ENCODE peak calls at places on chromosomes 16 and 17, in five cellular contexts. One of them, this sample, is unnamed.

GRCh38 chr17:74089869-74090464 is 113.5 kb upstream of the RPL38 start:
- DNase-seq in AG04450: no peak
- DNase-seq in fibroblast of lung: peak; percentile 20
- DNase-seq in Caco-2: peak; percentile 52
- DNase-seq in NB4: peak; percentile 75
- DNase-seq in this sample: peak; percentile 10

GRCh38 chr17:72187544-72187943 is 66.7 kb downstream of the SOX9 start:
- DNase-seq in AG04450: no peak
- DNase-seq in fibroblast of lung: peak; percentile 65
- DNase-seq in Caco-2: no peak
- DNase-seq in NB4: no peak
- DNase-seq in this sample: peak; percentile 80

GRCh38 chr16:66902648-66903543 is 15.8 kb downstream of the CDH16 start:
- DNase-seq in AG04450: no peak
- DNase-seq in fibroblast of lung: no peak
- DNase-seq in Caco-2: no peak
- DNase-seq in NB4: no peak
- DNase-seq in this sample: no peak

GRCh38 chr16:88733630-88734360 is 27.5 kb downstream of the CTU2 start:
- DNase-seq in AG04450: no peak
- DNase-seq in fibroblast of lung: no peak
- DNase-seq in Caco-2: no peak
- DNase-seq in NB4: no peak
- DNase-seq in this sample: no peak

GRCh38 chr16:17283022-17283421 is 187.7 kb downstream of the XYLT1 start:
- DNase-seq in AG04450: no peak
- DNase-seq in fibroblast of lung: no peak
- DNase-seq in Caco-2: no peak
- DNase-seq in NB4: no peak
- DNase-seq in this sample: no peak

GRCh38 chr17:44919885-44920564 is 4.7 kb upstream of the GFAP start:
- DNase-seq in AG04450: peak; percentile 55
- DNase-seq in fibroblast of lung: peak; percentile 70
- DNase-seq in Caco-2: peak; percentile 84
- DNase-seq in NB4: peak; percentile 84
- DNase-seq in this sample: peak; percentile 87

GRCh38 chr17:72360386-72360940 is 239.6 kb downstream of the SOX9 start:
- DNase-seq in AG04450: no peak
- DNase-seq in fibroblast of lung: no peak
- DNase-seq in Caco-2: no peak
- DNase-seq in NB4: no peak
- DNase-seq in this sample: no peak

GRCh38 chr17:35001549-35001948 is 21.2 kb downstream of the LIG3 start:
- DNase-seq in AG04450: no peak
- DNase-seq in fibroblast of lung: no peak
- DNase-seq in Caco-2: no peak
- DNase-seq in NB4: no peak
- DNase-seq in this sample: peak; percentile 27

GRCh38 chr16:50618238-50618918 is 62.7 kb downstream of the SNX20 start:
- DNase-seq in AG04450: no peak
- DNase-seq in fibroblast of lung: no peak
- DNase-seq in Caco-2: no peak
- DNase-seq in NB4: no peak
- DNase-seq in this sample: no peak

GRCh38 chr17:80109066-80109618 is 7.8 kb downstream of the GAA start:
- DNase-seq in AG04450: no peak
- DNase-seq in fibroblast of lung: no peak
- DNase-seq in Caco-2: no peak
- DNase-seq in NB4: no peak
- DNase-seq in this sample: no peak

GRCh38 chr17:39641119-39641496 is 4.2 kb downstream of the STARD3 start:
- DNase-seq in AG04450: no peak
- DNase-seq in fibroblast of lung: no peak
- DNase-seq in Caco-2: no peak
- DNase-seq in NB4: no peak
- DNase-seq in this sample: no peak

GRCh38 chr16:22141746-22142145 is 20.6 kb upstream of the SDR42E2 start:
- DNase-seq in AG04450: no peak
- DNase-seq in fibroblast of lung: no peak
- DNase-seq in Caco-2: no peak
- DNase-seq in NB4: peak; percentile 39
- DNase-seq in this sample: peak; percentile 55

GRCh38 chr16:61313931-61314330 is 722.3 kb downstream of the CDH8 start:
- DNase-seq in AG04450: no peak
- DNase-seq in fibroblast of lung: no peak
- DNase-seq in Caco-2: no peak
- DNase-seq in NB4: no peak
- DNase-seq in this sample: peak; percentile 40

GRCh38 chr16:81408409-81408950 is 36.1 kb upstream of the CMIP start:
- DNase-seq in AG04450: no peak
- DNase-seq in fibroblast of lung: no peak
- DNase-seq in Caco-2: no peak
- DNase-seq in NB4: no peak
- DNase-seq in this sample: no peak

GRCh38 chr17:58468944-58469343 is 19.3 kb downstream of the HSF5 start:
- DNase-seq in AG04450: no peak
- DNase-seq in fibroblast of lung: no peak
- DNase-seq in Caco-2: no peak
- DNase-seq in NB4: no peak
- DNase-seq in this sample: no peak

GRCh38 chr16:86118467-86119307 is 219.7 kb downstream of the IRF8 start:
- DNase-seq in AG04450: no peak
- DNase-seq in fibroblast of lung: peak; percentile 8
- DNase-seq in Caco-2: no peak
- DNase-seq in NB4: no peak
- DNase-seq in this sample: no peak

GRCh38 chr16:2966043-2966802 is 2.1 kb downstream of the KREMEN2 start:
- DNase-seq in AG04450: no peak
- DNase-seq in fibroblast of lung: no peak
- DNase-seq in Caco-2: no peak
- DNase-seq in NB4: no peak
- DNase-seq in this sample: no peak

GRCh38 chr17:40554646-40555295 is 10.5 kb downstream of the CCR7 start:
- DNase-seq in AG04450: no peak
- DNase-seq in fibroblast of lung: no peak
- DNase-seq in Caco-2: peak; percentile 19
- DNase-seq in NB4: no peak
- DNase-seq in this sample: no peak

GRCh38 chr17:50459756-50460155 is 8.9 kb downstream of the CHAD start:
- DNase-seq in AG04450: no peak
- DNase-seq in fibroblast of lung: no peak
- DNase-seq in Caco-2: no peak
- DNase-seq in NB4: peak; percentile 63
- DNase-seq in this sample: no peak

GRCh38 chr16:48963901-48964615 is 317.6 kb downstream of the CBLN1 start:
- DNase-seq in AG04450: peak; percentile 61
- DNase-seq in fibroblast of lung: peak; percentile 97
- DNase-seq in Caco-2: peak; percentile 74
- DNase-seq in NB4: no peak
- DNase-seq in this sample: peak; percentile 32

GRCh38 chr17:45334231-45334630 is 17.4 kb upstream of the MAP3K14 start:
- DNase-seq in AG04450: no peak
- DNase-seq in fibroblast of lung: no peak
- DNase-seq in Caco-2: peak; percentile 4
- DNase-seq in NB4: no peak
- DNase-seq in this sample: no peak

GRCh38 chr17:79188679-79189078 is 114.1 kb downstream of the ENGASE start:
- DNase-seq in AG04450: no peak
- DNase-seq in fibroblast of lung: no peak
- DNase-seq in Caco-2: no peak
- DNase-seq in NB4: no peak
- DNase-seq in this sample: no peak

GRCh38 chr16:20866161-20866772 is 33.9 kb downstream of the DCUN1D3 start:
- DNase-seq in AG04450: no peak
- DNase-seq in fibroblast of lung: peak; percentile 91
- DNase-seq in Caco-2: no peak
- DNase-seq in NB4: peak; percentile 63
- DNase-seq in this sample: peak; percentile 87

GRCh38 chr17:76547183-76547641 is 7.4 kb downstream of the PRCD start:
- DNase-seq in AG04450: no peak
- DNase-seq in fibroblast of lung: peak; percentile 59
- DNase-seq in Caco-2: no peak
- DNase-seq in NB4: peak; percentile 81
- DNase-seq in this sample: peak; percentile 83
- H3K4me3 ChIP-seq in AG04450: no peak overlapping the region
- H3K4me3 ChIP-seq in fibroblast of lung: no peak overlapping the region
- H3K4me3 ChIP-seq in Caco-2: no peak overlapping the region
- H3K4me3 ChIP-seq in NB4: no peak overlapping the region
- H3K4me3 ChIP-seq in this sample: no peak overlapping the region

GRCh38 chr16:82834156-82834758 is 207.5 kb downstream of the CDH13 start:
- DNase-seq in AG04450: no peak
- DNase-seq in fibroblast of lung: peak; percentile 51
- DNase-seq in Caco-2: no peak
- DNase-seq in NB4: no peak
- DNase-seq in this sample: no peak
- TF ChIP-seq CTCF in AG04450: peak; percentile 31
- TF ChIP-seq CTCF in fibroblast of lung: no peak
- TF ChIP-seq CTCF in Caco-2: no peak
- TF ChIP-seq CTCF in NB4: no peak
- TF ChIP-seq CTCF in this sample: no peak

DNA sequence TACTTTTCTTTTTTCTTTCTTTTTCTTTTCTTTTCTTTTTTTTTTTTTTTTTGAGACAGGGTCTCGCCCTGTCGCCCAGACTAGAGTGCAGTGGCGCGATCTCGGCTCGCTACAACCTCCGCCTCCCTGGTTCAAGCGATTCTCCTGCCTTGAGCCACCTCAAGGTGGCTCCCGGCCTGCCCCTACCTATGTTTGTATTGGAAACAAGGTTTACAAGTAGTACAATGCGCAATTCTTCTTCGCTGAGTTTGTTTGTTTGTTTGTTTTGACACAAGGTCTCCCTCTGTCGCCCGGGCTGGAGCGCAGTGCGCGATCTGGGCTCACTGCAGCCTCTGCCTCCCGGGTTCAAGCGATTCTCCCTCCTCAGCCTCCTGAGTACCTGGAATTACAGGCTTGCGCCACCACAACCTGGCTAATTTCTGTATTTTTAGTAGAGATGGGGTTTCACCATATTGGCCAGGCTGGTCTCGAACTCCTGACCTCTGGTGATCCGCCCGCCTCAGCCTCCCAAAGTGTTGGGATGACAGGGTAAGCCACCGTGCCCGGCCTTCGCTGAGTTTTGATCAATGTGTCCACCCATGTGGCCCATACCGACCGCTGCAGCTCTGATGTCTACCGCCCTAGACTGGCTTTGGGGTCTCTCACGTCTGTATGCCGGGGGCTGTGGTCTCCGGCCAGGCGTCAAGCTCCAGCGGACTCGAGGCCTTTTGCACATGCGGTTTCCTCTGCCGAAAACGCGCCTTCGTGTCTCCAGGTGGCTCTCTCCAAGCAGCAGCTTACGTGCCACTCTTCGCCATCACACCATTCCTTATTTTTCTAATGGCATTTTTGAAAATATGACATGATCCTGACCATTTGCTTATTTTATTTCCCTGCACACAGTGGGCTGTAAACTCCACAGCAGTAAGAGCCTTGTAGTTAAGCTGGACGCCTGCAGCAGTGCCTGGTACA is 1.1 kb upstream of the YBX2 start:
- DNase-seq in AG04450: no peak
- DNase-seq in fibroblast of lung: no peak
- DNase-seq in Caco-2: no peak
- DNase-seq in NB4: no peak
- DNase-seq in this sample: no peak
- H3K4me3 ChIP-seq in AG04450: no peak overlapping the region
- H3K4me3 ChIP-seq in fibroblast of lung: no peak overlapping the region
- H3K4me3 ChIP-seq in Caco-2: peak overlapping the region; percentile 42
- H3K4me3 ChIP-seq in NB4: no peak overlapping the region
- H3K4me3 ChIP-seq in this sample: no peak overlapping the region

GRCh38 chr16:83214671-83215070 is 587.9 kb downstream of the CDH13 start:
- DNase-seq in AG04450: no peak
- DNase-seq in fibroblast of lung: no peak
- DNase-seq in Caco-2: no peak
- DNase-seq in NB4: no peak
- DNase-seq in this sample: no peak

GRCh38 chr16:83215417-83216001 is 588.7 kb downstream of the CDH13 start:
- DNase-seq in AG04450: peak; percentile 1
- DNase-seq in fibroblast of lung: peak; percentile 17
- DNase-seq in Caco-2: peak; percentile 45
- DNase-seq in NB4: peak; percentile 68
- DNase-seq in this sample: peak; percentile 43

GRCh38 chr16:83206426-83206825 is 579.7 kb downstream of the CDH13 start:
- DNase-seq in AG04450: no peak
- DNase-seq in fibroblast of lung: peak; percentile 44
- DNase-seq in Caco-2: no peak
- DNase-seq in NB4: peak; percentile 12
- DNase-seq in this sample: peak; percentile 22

GRCh38 chr16:83211711-83212110 is 584.9 kb downstream of the CDH13 start:
- DNase-seq in AG04450: no peak
- DNase-seq in fibroblast of lung: no peak
- DNase-seq in Caco-2: no peak
- DNase-seq in NB4: no peak
- DNase-seq in this sample: no peak

GRCh38 chr16:83212301-83212841 is 585.6 kb downstream of the CDH13 start:
- DNase-seq in AG04450: no peak
- DNase-seq in fibroblast of lung: no peak
- DNase-seq in Caco-2: no peak
- DNase-seq in NB4: no peak
- DNase-seq in this sample: no peak
- TF ChIP-seq CTCF in AG04450: no peak
- TF ChIP-seq CTCF in fibroblast of lung: no peak
- TF ChIP-seq CTCF in Caco-2: no peak
- TF ChIP-seq CTCF in NB4: no peak
- TF ChIP-seq CTCF in this sample: no peak

GRCh38 chr16:1333854-1334719 is 642 bp downstream of the BAIAP3 start:
- DNase-seq in AG04450: no peak
- DNase-seq in fibroblast of lung: no peak
- DNase-seq in Caco-2: no peak
- DNase-seq in NB4: no peak
- DNase-seq in this sample: no peak
- H3K4me3 ChIP-seq in AG04450: peak overlapping the region; percentile 29
- H3K4me3 ChIP-seq in fibroblast of lung: no peak overlapping the region
- H3K4me3 ChIP-seq in Caco-2: peak overlapping the region; percentile 19
- H3K4me3 ChIP-seq in NB4: no peak overlapping the region
- H3K4me3 ChIP-seq in this sample: no peak overlapping the region

GRCh38 chr16:72927199-72928088 is 120.5 kb downstream of the ZFHX3 start:
- DNase-seq in AG04450: peak; percentile 78
- DNase-seq in fibroblast of lung: peak; percentile 89
- DNase-seq in Caco-2: no peak
- DNase-seq in NB4: peak; percentile 96
- DNase-seq in this sample: peak; percentile 41
- TF ChIP-seq CTCF in AG04450: peak; percentile 12
- TF ChIP-seq CTCF in fibroblast of lung: no peak
- TF ChIP-seq CTCF in Caco-2: no peak
- TF ChIP-seq CTCF in NB4: no peak
- TF ChIP-seq CTCF in this sample: no peak

This sample was measured in cardiac fibroblast.